ENCODE peak calls at places on chromosomes 11 and 22, in seven cellular contexts. G is Peyer's patch, H is cardiac muscle cell, V is uterus, T is BE2C, F is upper lobe of right lung, N is mucosa of descending colon. O is an unnamed sample.

GRCh38 chr11:105588001-105588400 is 21.9 kb upstream of the GRIA4 start:
- DNase-seq in H (no peak), V (no peak), N (no peak), G (no peak), T (no peak), F (no peak), O (no peak)

GRCh38 chr11:107697291-107697690 is 14.6 kb downstream of the SLN start:
- DNase-seq in V (no peak), N (no peak), H (no peak), F (no peak), T (no peak), G (no peak), O (no peak)

GRCh38 chr11:8959546-8960166 is 4.6 kb downstream of the TMEM9B start:
- DNase-seq in H (peak; percentile 71), F (no peak), G (no peak), V (no peak), N (no peak), T (peak; percentile 9), O (no peak)

GRCh38 chr11:20161923-20162322 is 1.6 kb upstream of the DBX1 start:
- DNase-seq in G (no peak), H (no peak), T (no peak), V (no peak), F (no peak), N (no peak), O (no peak)

GRCh38 chr11:75437966-75438659 is 5.1 kb upstream of the KLHL35 start:
- DNase-seq in V (no peak), G (no peak), F (no peak), T (no peak), N (peak; percentile 28), H (no peak), O (no peak)

GRCh38 chr11:114244995-114245394 is 51.2 kb upstream of the NNMT start:
- DNase-seq in H (no peak), V (no peak), G (no peak), F (no peak), N (no peak), T (no peak), O (no peak)

GRCh38 chr11:5153574-5154431 is 754 bp downstream of the OR52A1 start:
- DNase-seq in N (no peak), V (no peak), F (no peak), H (no peak), G (no peak), T (no peak), O (no peak)

GRCh38 chr22:46783721-46784120 is 21.3 kb downstream of the TBC1D22A start:
- DNase-seq in H (no peak), G (no peak), T (no peak), N (no peak), F (no peak), V (no peak), O (no peak)

GRCh38 chr11:103241574-103241973 is 132.3 kb downstream of the DYNC2H1 start:
- DNase-seq in V (no peak), N (no peak), F (no peak), T (no peak), G (no peak), H (no peak), O (no peak)

GRCh38 chr22:33969052-33969451 is 48.8 kb upstream of the LARGE1 start:
- DNase-seq in N (no peak), V (no peak), F (no peak), H (no peak), G (no peak), T (no peak), O (no peak)

GRCh38 chr11:18802381-18803257 is 11.0 kb upstream of the PTPN5 start:
- DNase-seq in F (no peak), H (peak; percentile 80), N (no peak), V (no peak), G (no peak), T (peak; percentile 34), O (no peak)

GRCh38 chr22:31400023-31400397 is 606 bp downstream of the DRG1 start:
- DNase-seq in G (no peak), H (peak; percentile 8), T (no peak), V (no peak), F (no peak), N (no peak), O (no peak)

GRCh38 chr11:62390237-62390636 is 28.6 kb upstream of the SCGB1A1 start:
- DNase-seq in V (no peak), T (no peak), H (no peak), F (peak; percentile 46), N (peak; percentile 19), G (no peak), O (no peak)

GRCh38 chr11:95291946-95292345 is 60.9 kb upstream of the SESN3 start:
- DNase-seq in G (peak; percentile 68), T (no peak), V (no peak), H (no peak), F (no peak), N (peak; percentile 48), O (no peak)

GRCh38 chr22:42742940-42743339 is 22.3 kb upstream of the A4GALT start:
- DNase-seq in F (no peak), N (no peak), T (no peak), V (peak; percentile 56), H (no peak), G (no peak), O (no peak)

GRCh38 chr22:33288078-33288477 is 229.9 kb upstream of the SYN3 start:
- DNase-seq in V (no peak), H (no peak), T (no peak), N (no peak), G (no peak), F (no peak), O (no peak)

GRCh38 chr11:130523609-130524008 is 75.2 kb downstream of the ADAMTS15 start:
- DNase-seq in V (no peak), G (no peak), F (no peak), N (no peak), H (no peak), T (no peak), O (no peak)

GRCh38 chr11:117479372-117479771 is 151.7 kb downstream of the CEP164 start:
- DNase-seq in G (no peak), F (no peak), T (no peak), V (no peak), H (no peak), N (no peak), O (no peak)

GRCh38 chr22:46827072-46827780 is 64.8 kb downstream of the TBC1D22A start:
- DNase-seq in H (peak; percentile 23), T (no peak), V (no peak), G (no peak), F (no peak), N (peak; percentile 32), O (no peak)

DNA sequence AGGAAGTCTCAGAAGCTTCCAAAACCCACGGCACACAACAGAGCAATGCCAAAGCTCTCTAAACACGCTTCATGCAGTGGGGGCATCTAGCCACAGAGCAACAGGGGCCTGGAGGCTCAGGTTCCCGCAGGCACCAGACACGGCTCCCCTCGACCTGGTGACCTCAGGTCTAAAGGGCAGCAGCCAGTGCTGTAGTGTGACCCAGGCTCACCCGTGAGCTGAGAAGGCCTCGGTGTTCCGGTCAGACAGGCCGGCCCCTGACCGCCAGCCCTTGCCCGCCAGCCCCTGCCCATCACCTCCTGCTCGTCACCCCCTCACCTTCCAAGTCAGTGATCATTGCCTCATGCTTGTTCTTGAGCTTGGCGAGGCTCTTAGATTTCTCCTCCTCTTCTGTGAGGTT is 45.7 kb downstream of the APOL1 start:
- DNase-seq in V (no peak), F (no peak), N (peak; percentile 47), T (no peak), G (no peak), H (no peak), O (no peak)
- H3K36me3 ChIP-seq in V (no peaks in the 10 kb centered on the region), F (peaks cover 100% of the 10 kb centered on the region), N (peaks cover 75% of the 10 kb centered on the region), T (peaks cover 92% of the 10 kb centered on the region), G (peaks cover 98% of the 10 kb centered on the region), H (peaks cover 86% of the 10 kb centered on the region), O (peaks cover 98% of the 10 kb centered on the region)

GRCh38 chr11:115759622-115760527 is 255.7 kb upstream of the CADM1 start:
- DNase-seq in G (no peak), V (peak; percentile 32), T (peak; percentile 30), H (peak; percentile 50), F (peak; percentile 66), N (no peak), O (peak; percentile 67)

GRCh38 chr11:115761348-115761747 is 257.1 kb upstream of the CADM1 start:
- DNase-seq in T (no peak), F (no peak), H (no peak), G (no peak), N (no peak), V (no peak), O (no peak)

GRCh38 chr11:115760921-115761320 is 256.7 kb upstream of the CADM1 start:
- DNase-seq in F (no peak), V (no peak), G (no peak), T (no peak), N (no peak), H (peak; percentile 17), O (no peak)

GRCh38 chr11:115760528-115760837 is 256.3 kb upstream of the CADM1 start:
- DNase-seq in T (no peak), H (no peak), G (no peak), V (no peak), N (no peak), F (no peak), O (no peak)

DNA sequence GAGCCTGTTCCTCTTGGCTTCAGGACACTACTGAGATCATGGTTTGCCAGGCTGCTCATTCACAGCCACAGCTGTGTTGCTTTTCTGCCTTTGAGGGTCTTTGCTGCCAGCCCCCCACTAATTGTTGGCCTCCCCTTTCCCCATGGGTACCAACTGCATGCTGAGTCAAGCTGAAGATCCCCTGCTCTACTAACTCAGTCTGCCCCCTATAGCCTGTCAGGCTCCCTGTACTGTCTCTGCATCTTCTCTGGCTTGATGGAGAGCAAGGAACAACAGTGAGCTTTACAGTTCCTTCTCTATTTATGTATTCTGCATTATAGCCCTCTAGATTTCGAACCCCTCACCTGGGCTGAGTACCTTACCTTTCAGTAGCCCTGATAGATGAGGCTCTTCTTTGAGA is 257.6 kb upstream of the CADM1 start:
- DNase-seq in G (no peak), V (no peak), T (no peak), N (no peak), H (no peak), F (no peak), O (no peak)
- TF ChIP-seq CTCF in G (no peak), V (no peak), T (peak; percentile 3), N (no peak), H (no peak), F (no peak), O (no peak)

GRCh38 chr11:72739240-72740059 is 12.8 kb downstream of the ARAP1 start:
- DNase-seq in F (no peak), G (no peak), H (no peak), V (no peak), N (peak; percentile 51), T (no peak), O (peak; percentile 66)
- H3K4me3 ChIP-seq in F (peak overlapping the region; percentile 40), G (no peak overlapping the region), H (no peak overlapping the region), V (no peak overlapping the region), N (no peak overlapping the region), T (no peak overlapping the region), O (no peak overlapping the region)

DNA sequence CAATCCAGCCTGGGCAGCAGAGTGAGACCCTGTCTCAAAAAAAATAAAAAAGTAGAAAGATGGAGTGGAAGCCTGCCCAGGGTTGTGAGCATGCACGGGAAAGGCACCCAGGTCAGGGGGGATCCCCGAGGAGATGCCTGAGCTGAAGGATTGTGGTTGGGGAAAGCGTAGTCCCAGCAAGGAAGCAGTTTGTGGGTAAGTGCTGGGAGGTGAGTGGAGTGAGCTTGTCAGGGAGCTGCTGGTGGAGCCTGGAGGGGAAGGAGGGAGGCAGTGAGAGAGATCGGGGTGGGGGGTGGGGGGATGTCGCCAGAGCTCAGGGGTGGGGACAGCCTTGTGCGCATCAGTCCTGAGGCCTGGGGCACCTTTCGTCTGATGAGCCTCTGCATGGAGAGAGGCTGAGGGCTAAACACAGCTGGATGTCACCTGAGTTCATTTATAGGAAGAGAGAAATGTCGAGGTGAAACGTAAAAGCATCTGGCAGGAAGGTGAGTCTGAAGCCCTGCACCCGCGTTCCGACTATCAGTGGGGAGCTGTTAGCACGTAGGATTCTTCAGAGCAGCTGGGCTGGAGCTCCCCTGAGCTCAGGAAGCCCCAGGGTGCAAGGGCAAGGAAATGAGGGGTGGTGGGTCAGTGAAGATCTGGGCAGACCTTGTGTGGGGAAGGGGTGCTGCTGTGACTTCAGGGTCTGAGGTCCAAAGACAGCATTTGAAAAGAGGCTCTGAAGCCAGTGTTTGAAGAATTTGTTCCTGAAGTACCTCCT is 10.2 kb downstream of the TMEM121B start:
- DNase-seq in T (no peak), G (peak; percentile 22), H (no peak), N (no peak), F (no peak), V (no peak), O (no peak)
- H3K36me3 ChIP-seq in T (no peaks in the 10 kb centered on the region), G (peaks cover 42% of the 10 kb centered on the region), H (no peaks in the 10 kb centered on the region), N (peaks cover 9% of the 10 kb centered on the region), F (peaks cover 42% of the 10 kb centered on the region), V (no peaks in the 10 kb centered on the region), O (peaks cover under 1% of the 10 kb centered on the region)